ENCODE peak calls at places on chromosome 14, in eight cellular contexts. Y, U, E, O, G, A, R and X are unnamed samples.

GRCh38 chr14:98204139-98204538 is 1067.9 kb downstream of the BCL11B start:
- DNase-seq in U (no peak), R (no peak), Y (no peak), O (no peak), A (no peak), G (no peak), E (no peak), X (no peak)

GRCh38 chr14:90959344-90959743 is 101.1 kb downstream of the RPS6KA5 start:
- DNase-seq in R (no peak), Y (no peak), U (no peak), A (no peak), G (no peak), E (no peak), O (no peak), X (no peak)

GRCh38 chr14:104925941-104926609 is 1.4 kb downstream of the PLD4 start:
- DNase-seq in Y (no peak), O (no peak), G (no peak), E (peak), U (no peak), R (no peak), A (no peak), X (no peak)

GRCh38 chr14:68680541-68681051 is 112.3 kb downstream of the ZFP36L1 start:
- DNase-seq in U (no peak), R (no peak), Y (no peak), G (no peak), O (no peak), A (no peak), E (no peak), X (no peak)

GRCh38 chr14:76091036-76091435 is 60.7 kb upstream of the GPATCH2L start:
- DNase-seq in A (peak), G (no peak), O (no peak), U (peak), Y (no peak), E (peak), R (no peak), X (no peak)

GRCh38 chr14:28759658-28760313 is 6.8 kb upstream of the FOXG1 start:
- DNase-seq in A (no peak), U (no peak), G (no peak), R (no peak), E (no peak), O (no peak), Y (no peak), X (no peak)

GRCh38 chr14:49106721-49107689 is 479.2 kb downstream of the RPS29 start:
- DNase-seq in Y (no peak), E (no peak), U (no peak), A (no peak), R (no peak), G (no peak), O (no peak), X (no peak)

GRCh38 chr14:42222924-42223471 is 616.3 kb downstream of the LRFN5 start:
- DNase-seq in U (no peak), A (peak), E (peak), Y (peak), G (no peak), O (no peak), R (no peak), X (peak)

GRCh38 chr14:68824517-68825347 is 31.9 kb upstream of the ZFP36L1 start:
- DNase-seq in Y (peak), E (peak), G (no peak), U (peak), O (no peak), A (peak), R (no peak), X (peak)